ENCODE peak calls at places on chromosome 18, in four cellular contexts. One of them, this sample, is unnamed.
A peak's percentile ranks its signal among the peaks of the same experiment; 100 is the strongest.

GRCh38 chr18:80095414-80095813 is 13.6 kb upstream of the ADNP2 start:
- DNase-seq in heart right ventricle: no peak
- DNase-seq in A549: no peak
- DNase-seq in Panc1: no peak
- DNase-seq in this sample: no peak

GRCh38 chr18:51128533-51128932 is 68.9 kb downstream of the MEX3C start:
- DNase-seq in heart right ventricle: no peak
- DNase-seq in A549: no peak
- DNase-seq in Panc1: no peak
- DNase-seq in this sample: peak; percentile 21

GRCh38 chr18:68840554-68841263 is 42.8 kb downstream of the CCDC102B start:
- DNase-seq in heart right ventricle: no peak
- DNase-seq in A549: peak; percentile 0
- DNase-seq in Panc1: peak; percentile 51
- DNase-seq in this sample: no peak

GRCh38 chr18:78547817-78548216 is 431.8 kb upstream of the SALL3 start:
- DNase-seq in heart right ventricle: no peak
- DNase-seq in A549: no peak
- DNase-seq in Panc1: no peak
- DNase-seq in this sample: no peak

GRCh38 chr18:43170586-43170985 is 55.1 kb upstream of the RIT2 start:
- DNase-seq in heart right ventricle: no peak
- DNase-seq in A549: no peak
- DNase-seq in Panc1: no peak
- DNase-seq in this sample: no peak

GRCh38 chr18:45137089-45137423 is 456.4 kb downstream of the SETBP1 start:
- DNase-seq in heart right ventricle: no peak
- DNase-seq in A549: no peak
- DNase-seq in Panc1: no peak
- DNase-seq in this sample: no peak

GRCh38 chr18:57154389-57154788 is 7.5 kb downstream of the BOD1L2 start:
- DNase-seq in heart right ventricle: no peak
- DNase-seq in A549: no peak
- DNase-seq in Panc1: no peak
- DNase-seq in this sample: no peak

GRCh38 chr18:31301201-31301655 is 16.7 kb upstream of the DSG1 start:
- DNase-seq in heart right ventricle: no peak
- DNase-seq in A549: no peak
- DNase-seq in Panc1: no peak
- DNase-seq in this sample: no peak

GRCh38 chr18:70627100-70627802 is 338.4 kb downstream of the SOCS6 start:
- DNase-seq in heart right ventricle: no peak
- DNase-seq in A549: no peak
- DNase-seq in Panc1: no peak
- DNase-seq in this sample: no peak

GRCh38 chr18:11154369-11154982 is 5.1 kb upstream of the PIEZO2 start:
- DNase-seq in heart right ventricle: no peak
- DNase-seq in A549: peak; percentile 13
- DNase-seq in Panc1: peak; percentile 15
- DNase-seq in this sample: no peak

GRCh38 chr18:23752796-23753195 is 63.5 kb downstream of the LAMA3 start:
- DNase-seq in heart right ventricle: no peak
- DNase-seq in A549: no peak
- DNase-seq in Panc1: no peak
- DNase-seq in this sample: no peak

GRCh38 chr18:6660334-6660733 is 69.2 kb upstream of the ARHGAP28 start:
- DNase-seq in heart right ventricle: no peak
- DNase-seq in A549: no peak
- DNase-seq in Panc1: no peak
- DNase-seq in this sample: no peak

GRCh38 chr18:62738638-62739037 is 23.3 kb downstream of the PHLPP1 start:
- DNase-seq in heart right ventricle: no peak
- DNase-seq in A549: no peak
- DNase-seq in Panc1: no peak
- DNase-seq in this sample: no peak

GRCh38 chr18:23532848-23533247 is 29.5 kb downstream of the RMC1 start:
- DNase-seq in heart right ventricle: peak; percentile 26
- DNase-seq in A549: no peak
- DNase-seq in Panc1: no peak
- DNase-seq in this sample: no peak

GRCh38 chr18:74115046-74115445 is 32.6 kb downstream of the FBXO15 start:
- DNase-seq in heart right ventricle: no peak
- DNase-seq in A549: no peak
- DNase-seq in Panc1: no peak
- DNase-seq in this sample: no peak

GRCh38 chr18:11953113-11953512 is 28.2 kb upstream of the IMPA2 start:
- DNase-seq in heart right ventricle: no peak
- DNase-seq in A549: no peak
- DNase-seq in Panc1: no peak
- DNase-seq in this sample: no peak

GRCh38 chr18:12041561-12041960 is 52.1 kb upstream of the ANKRD62 start:
- DNase-seq in heart right ventricle: no peak
- DNase-seq in A549: no peak
- DNase-seq in Panc1: no peak
- DNase-seq in this sample: no peak

GRCh38 chr18:7808992-7809391 is 241.9 kb downstream of the PTPRM start:
- DNase-seq in heart right ventricle: no peak
- DNase-seq in A549: no peak
- DNase-seq in Panc1: no peak
- DNase-seq in this sample: no peak

DNA sequence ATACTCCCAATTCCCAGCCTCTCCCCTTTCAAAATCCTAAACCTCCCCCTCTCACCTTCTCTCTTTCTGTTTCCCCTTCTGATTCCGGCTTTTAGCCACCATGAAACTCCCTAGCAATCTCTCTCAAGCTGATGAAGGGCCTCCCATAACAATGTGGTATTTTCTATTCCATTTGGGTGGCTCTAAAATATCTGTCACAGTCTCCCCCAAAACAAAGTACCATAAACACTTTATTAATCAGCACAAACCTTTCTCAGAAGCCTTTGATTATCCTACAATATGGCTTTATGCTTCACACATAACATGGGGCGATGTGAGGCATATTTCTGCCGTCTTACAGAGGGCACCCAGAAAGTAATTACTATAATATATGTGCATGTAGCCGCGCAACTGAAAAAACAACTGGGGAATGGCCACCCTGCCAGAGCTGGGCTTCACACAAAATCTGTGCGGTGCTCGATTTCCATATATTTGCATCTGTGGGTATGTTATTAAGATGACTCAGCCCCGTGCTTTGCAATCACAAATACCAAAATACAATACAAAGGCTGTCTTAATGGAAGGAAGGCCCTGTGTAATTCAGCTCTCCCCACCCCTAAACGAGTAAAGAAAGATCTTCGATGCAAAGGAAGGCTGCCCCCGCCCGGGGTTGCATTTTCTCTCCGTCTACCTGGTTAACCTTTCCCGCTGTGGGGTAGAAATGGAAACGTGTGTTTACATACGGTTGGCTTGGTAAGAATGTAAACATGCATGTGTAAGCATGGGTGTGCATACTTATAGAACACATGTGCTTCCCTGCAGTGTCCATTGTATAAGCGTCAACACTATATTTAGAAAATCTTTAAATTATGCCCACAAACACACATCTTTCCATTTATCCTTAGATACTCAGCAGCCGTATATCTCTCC is 81.4 kb downstream of the CELF4 start:
- DNase-seq in heart right ventricle: no peak
- DNase-seq in A549: no peak
- DNase-seq in Panc1: no peak
- DNase-seq in this sample: no peak
- H3K4me1 ChIP-seq in heart right ventricle: no peaks in the 10 kb centered on the region
- H3K4me1 ChIP-seq in A549: no peaks in the 10 kb centered on the region
- H3K4me1 ChIP-seq in Panc1: no peaks in the 10 kb centered on the region
- H3K4me1 ChIP-seq in this sample: no peaks in the 10 kb centered on the region

GRCh38 chr18:76750269-76750668 is 72.1 kb upstream of the ZNF236 start:
- DNase-seq in heart right ventricle: no peak
- DNase-seq in A549: no peak
- DNase-seq in Panc1: no peak
- DNase-seq in this sample: no peak

GRCh38 chr18:76750886-76751537 is 71.3 kb upstream of the ZNF236 start:
- DNase-seq in heart right ventricle: no peak
- DNase-seq in A549: no peak
- DNase-seq in Panc1: no peak
- DNase-seq in this sample: no peak

GRCh38 chr18:76754381-76754780 is 68.0 kb upstream of the ZNF236 start:
- DNase-seq in heart right ventricle: no peak
- DNase-seq in A549: no peak
- DNase-seq in Panc1: no peak
- DNase-seq in this sample: no peak

GRCh38 chr18:76751538-76751890 is 70.8 kb upstream of the ZNF236 start:
- DNase-seq in heart right ventricle: no peak
- DNase-seq in A549: no peak
- DNase-seq in Panc1: no peak
- DNase-seq in this sample: no peak

DNA sequence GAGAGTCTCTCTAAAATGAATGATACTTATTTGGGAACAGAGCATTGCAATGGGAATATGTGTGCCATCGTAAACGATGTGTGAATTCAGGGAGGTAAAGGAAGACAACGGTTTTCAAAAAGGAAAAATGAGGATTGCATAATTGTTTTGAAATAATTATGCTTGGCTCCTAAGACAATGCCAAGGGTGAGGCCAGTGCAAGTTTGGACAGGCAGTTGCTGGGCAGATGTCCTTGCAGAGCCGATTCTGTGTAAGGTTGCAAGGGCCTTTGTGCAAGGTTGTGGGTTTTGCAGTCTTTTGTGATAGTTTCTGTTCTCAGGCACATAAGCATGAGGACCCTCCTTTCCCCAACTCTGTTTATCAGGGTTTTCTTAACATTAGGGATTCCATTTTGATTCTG is 70.0 kb upstream of the ZNF236 start:
- DNase-seq in heart right ventricle: no peak
- DNase-seq in A549: no peak
- DNase-seq in Panc1: no peak
- DNase-seq in this sample: no peak
- H3K4me1 ChIP-seq in heart right ventricle: no peaks in the 10 kb centered on the region
- H3K4me1 ChIP-seq in A549: no peaks in the 10 kb centered on the region
- H3K4me1 ChIP-seq in Panc1: no peaks in the 10 kb centered on the region
- H3K4me1 ChIP-seq in this sample: no peaks in the 10 kb centered on the region

GRCh38 chr18:75211721-75212625 is 1.4 kb downstream of the TSHZ1 start:
- DNase-seq in heart right ventricle: peak; percentile 57
- DNase-seq in A549: no peak
- DNase-seq in Panc1: no peak
- DNase-seq in this sample: no peak

GRCh38 chr18:75214766-75215515 is 4.3 kb downstream of the TSHZ1 start:
- DNase-seq in heart right ventricle: no peak
- DNase-seq in A549: no peak
- DNase-seq in Panc1: no peak
- DNase-seq in this sample: no peak

GRCh38 chr18:75212626-75213110 is 2.1 kb downstream of the TSHZ1 start:
- DNase-seq in heart right ventricle: no peak
- DNase-seq in A549: no peak
- DNase-seq in Panc1: no peak
- DNase-seq in this sample: no peak

GRCh38 chr18:75215663-75216062 is 5.1 kb downstream of the TSHZ1 start:
- DNase-seq in heart right ventricle: no peak
- DNase-seq in A549: no peak
- DNase-seq in Panc1: no peak
- DNase-seq in this sample: no peak

GRCh38 chr18:75213610-75214009 is 3.0 kb downstream of the TSHZ1 start:
- DNase-seq in heart right ventricle: no peak
- DNase-seq in A549: no peak
- DNase-seq in Panc1: no peak
- DNase-seq in this sample: no peak
- H3K4me1 ChIP-seq in heart right ventricle: peaks cover 71% of the 10 kb centered on the region
- H3K4me1 ChIP-seq in A549: peaks cover 9% of the 10 kb centered on the region
- H3K4me1 ChIP-seq in Panc1: peaks cover 29% of the 10 kb centered on the region
- H3K4me1 ChIP-seq in this sample: peaks cover 59% of the 10 kb centered on the region

DNA sequence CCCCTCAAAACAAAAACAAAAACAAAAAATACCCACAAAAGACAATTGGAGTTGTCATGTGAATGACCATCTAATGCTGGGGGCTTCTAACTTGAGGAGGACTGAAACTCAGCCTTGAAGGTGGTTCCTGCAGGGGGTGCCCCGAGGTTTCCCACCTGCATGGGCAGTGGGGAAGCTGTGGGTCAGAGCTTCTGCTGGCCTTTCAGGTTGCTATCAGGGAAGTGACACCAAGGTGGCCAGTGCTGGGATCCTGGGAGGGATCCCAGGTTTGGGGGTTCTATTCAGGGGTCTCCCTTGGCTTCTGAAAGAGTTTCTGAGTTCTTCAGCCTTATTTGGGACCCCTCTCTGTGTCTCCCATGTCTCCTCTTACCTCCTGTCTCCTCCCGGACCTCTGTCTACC is 62.8 kb downstream of the LDLRAD4 start:
- DNase-seq in heart right ventricle: no peak
- DNase-seq in A549: no peak
- DNase-seq in Panc1: no peak
- DNase-seq in this sample: no peak
- H3K4me1 ChIP-seq in heart right ventricle: peaks cover 43% of the 10 kb centered on the region
- H3K4me1 ChIP-seq in A549: no peaks in the 10 kb centered on the region
- H3K4me1 ChIP-seq in Panc1: no peaks in the 10 kb centered on the region
- H3K4me1 ChIP-seq in this sample: no peaks in the 10 kb centered on the region

DNA sequence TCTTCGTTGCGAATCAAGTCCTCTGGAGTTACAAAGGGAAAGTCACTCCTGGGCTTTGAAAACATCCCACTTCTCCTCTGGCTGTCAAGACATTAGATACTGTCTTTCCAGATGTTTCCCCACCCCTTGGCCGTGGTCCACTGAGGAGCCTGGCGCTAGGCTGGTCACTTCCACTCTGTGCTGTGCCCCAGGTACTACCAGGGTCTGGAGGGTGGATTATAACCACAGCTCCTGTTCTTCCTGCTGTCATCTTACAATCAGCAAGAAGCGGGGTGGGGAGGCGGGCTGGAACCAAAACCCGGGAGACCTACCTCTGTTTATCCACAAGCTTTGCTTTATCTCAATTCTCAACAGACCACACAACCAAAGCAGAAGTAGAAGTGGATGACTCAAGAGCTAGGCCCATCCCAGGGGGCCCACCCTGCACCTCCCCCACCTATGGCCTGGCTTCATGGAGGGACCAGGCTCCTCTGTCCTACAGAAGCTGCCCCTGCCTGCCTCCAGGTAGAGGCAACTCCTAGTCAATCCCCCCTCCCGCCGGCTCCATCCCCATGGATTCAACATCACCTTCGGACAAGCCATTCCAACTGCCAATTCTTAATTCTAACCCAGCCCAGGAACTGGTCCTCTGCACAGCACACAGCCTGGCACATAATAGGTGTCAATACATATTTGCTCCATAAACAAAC is 17.8 kb downstream of the SMAD7 start:
- DNase-seq in heart right ventricle: no peak
- DNase-seq in A549: no peak
- DNase-seq in Panc1: no peak
- DNase-seq in this sample: no peak
- H3K4me1 ChIP-seq in heart right ventricle: peaks cover 95% of the 10 kb centered on the region
- H3K4me1 ChIP-seq in A549: peaks cover 96% of the 10 kb centered on the region
- H3K4me1 ChIP-seq in Panc1: peaks cover 98% of the 10 kb centered on the region
- H3K4me1 ChIP-seq in this sample: peaks cover 100% of the 10 kb centered on the region

GRCh38 chr18:77059294-77059916 is 73.2 kb downstream of the MBP start:
- DNase-seq in heart right ventricle: no peak
- DNase-seq in A549: peak; percentile 44
- DNase-seq in Panc1: no peak
- DNase-seq in this sample: no peak
- H3K4me1 ChIP-seq in heart right ventricle: peaks cover 52% of the 10 kb centered on the region
- H3K4me1 ChIP-seq in A549: peaks cover 42% of the 10 kb centered on the region
- H3K4me1 ChIP-seq in Panc1: peaks cover 66% of the 10 kb centered on the region
- H3K4me1 ChIP-seq in this sample: no peaks in the 10 kb centered on the region

This sample was measured in right atrium auricular region.